ENCODE peak calls at places on chromosomes 11 and 22, in eight cellular contexts. W, Q, B, Y, E, N, A and G are unnamed samples.

GRCh38 chr11:70111269-70112016 is 33.3 kb downstream of the ANO1 start:
- DNase-seq in N (no peak), A (peak), W (peak), Y (no peak), Q (peak), B (peak), E (no peak), G (peak)

GRCh38 chr22:38741576-38741975 is 14.2 kb downstream of the SUN2 start:
- DNase-seq in W (no peak), Q (no peak), B (no peak), E (no peak), N (no peak), Y (no peak), A (no peak), G (no peak)

GRCh38 chr11:132220464-132220863 is 850.0 kb downstream of the NTM start:
- DNase-seq in E (no peak), A (no peak), W (no peak), Y (no peak), Q (peak), N (no peak), B (no peak), G (no peak)

GRCh38 chr11:46597609-46598219 is 3.9 kb upstream of the AMBRA1 start:
- DNase-seq in E (no peak), N (no peak), Y (no peak), Q (no peak), B (no peak), W (no peak), A (no peak), G (no peak)

GRCh38 chr11:127217941-127218615 is 217.5 kb upstream of the KIRREL3 start:
- DNase-seq in Q (no peak), W (no peak), N (no peak), E (no peak), A (no peak), B (no peak), Y (no peak), G (no peak)

GRCh38 chr22:37792494-37792893 is 15.2 kb upstream of the GCAT start:
- DNase-seq in B (no peak), N (no peak), E (no peak), Q (no peak), A (no peak), Y (no peak), W (no peak), G (no peak)

GRCh38 chr22:36009085-36009484 is 19.5 kb downstream of the RBFOX2 start:
- DNase-seq in E (no peak), Q (no peak), A (no peak), B (no peak), N (no peak), W (no peak), Y (no peak), G (no peak)

GRCh38 chr11:130522284-130522961 is 74.0 kb downstream of the ADAMTS15 start:
- DNase-seq in B (peak), Y (no peak), E (no peak), N (no peak), Q (peak), A (peak), W (peak), G (peak)

GRCh38 chr11:76444065-76444383 is 794 bp upstream of the EMSY start:
- DNase-seq in Y (no peak), B (no peak), E (no peak), W (no peak), Q (no peak), A (no peak), N (no peak), G (no peak)

GRCh38 chr11:66861774-66862558 is 5.1 kb downstream of the LRFN4 start:
- DNase-seq in E (no peak), N (no peak), A (no peak), Y (no peak), B (no peak), W (no peak), Q (no peak), G (no peak)

GRCh38 chr11:78428773-78429172 is 11.2 kb upstream of the GAB2 start:
- DNase-seq in E (no peak), A (no peak), N (no peak), Q (no peak), B (no peak), Y (no peak), W (no peak), G (no peak)

GRCh38 chr11:78564037-78564888 is 10.4 kb downstream of the NARS2 start:
- DNase-seq in Q (peak), B (no peak), A (no peak), Y (peak), W (no peak), E (no peak), N (peak), G (no peak)